ENCODE peak calls at places on chromosomes 11 and 22, in five cellular contexts. I is stimulated activated naive CD4-positive, alpha-beta T cell; C is IMR-90; R is endothelial cell; N is heart left ventricle. Q is an unnamed sample.

GRCh38 chr11:117600261-117600783 is 196.7 kb downstream of the DSCAML1 start:
- DNase-seq in I (no peak), R (no peak), N (no peak), C (no peak), Q (peak; percentile 94)

GRCh38 chr11:76554767-76555166 is 109.9 kb downstream of the EMSY start:
- DNase-seq in N (no peak), C (no peak), I (no peak), R (no peak), Q (no peak)

GRCh38 chr11:12376259-12376971 is 956 bp upstream of the PARVA start:
- DNase-seq in N (peak; percentile 64), R (no peak), C (peak; percentile 91), I (no peak), Q (no peak)

GRCh38 chr11:72609451-72609850 is 64.8 kb downstream of the PDE2A start:
- DNase-seq in I (no peak), N (no peak), C (no peak), R (no peak), Q (no peak)

GRCh38 chr11:1767399-1768140 is 3.8 kb upstream of the CTSD start:
- DNase-seq in C (no peak), I (no peak), R (no peak), N (peak; percentile 15), Q (no peak)

GRCh38 chr22:23211622-23212021 is 31.3 kb downstream of the BCR start:
- DNase-seq in I (no peak), C (no peak), N (no peak), R (no peak), Q (no peak)

GRCh38 chr11:9604134-9604533 is 30.7 kb downstream of the WEE1 start:
- DNase-seq in I (no peak), C (peak; percentile 26), N (no peak), R (no peak), Q (no peak)

GRCh38 chr11:117856252-117856651 is 20.2 kb downstream of the FXYD6 start:
- DNase-seq in R (no peak), N (no peak), C (no peak), I (no peak), Q (no peak)

GRCh38 chr11:10456519-10456918 is 1.5 kb downstream of the AMPD3 start:
- DNase-seq in I (no peak), C (no peak), N (no peak), R (no peak), Q (peak; percentile 49)

GRCh38 chr11:91591021-91591420 is 633.6 kb upstream of the FAT3 start:
- DNase-seq in N (no peak), R (no peak), I (no peak), C (no peak), Q (no peak)

GRCh38 chr22:49036513-49036912 is 791.2 kb downstream of the BRD1 start:
- DNase-seq in C (no peak), N (no peak), R (no peak), I (no peak), Q (no peak)

GRCh38 chr11:102312656-102313055 is 4.6 kb upstream of the BIRC3 start:
- DNase-seq in R (no peak), I (no peak), N (no peak), C (peak; percentile 40), Q (no peak)

GRCh38 chr11:95359323-95359656 is 128.3 kb upstream of the SESN3 start:
- DNase-seq in C (no peak), I (no peak), R (no peak), N (no peak), Q (no peak)

GRCh38 chr22:24434472-24435322 is 7.3 kb downstream of the ADORA2A start:
- DNase-seq in C (no peak), I (peak; percentile 65), N (peak; percentile 76), R (no peak), Q (no peak)

GRCh38 chr11:19498986-19499669 is 213.5 kb upstream of the NAV2 start:
- DNase-seq in C (peak; percentile 58), R (no peak), I (no peak), N (no peak), Q (no peak)

GRCh38 chr11:64767344-64768299 is 7.8 kb upstream of the PYGM start:
- DNase-seq in C (peak; percentile 60), R (peak; percentile 85), I (peak; percentile 79), N (peak; percentile 67), Q (peak; percentile 52)

GRCh38 chr22:37357471-37357870 is 69.8 kb downstream of the ELFN2 start:
- DNase-seq in C (no peak), N (no peak), I (no peak), R (no peak), Q (no peak)

GRCh38 chr22:24985824-24986214 is 33.3 kb downstream of the KIAA1671 start:
- DNase-seq in N (peak; percentile 41), C (peak; percentile 10), R (no peak), I (no peak), Q (no peak)

GRCh38 chr11:33773399-33774355 is 643 bp downstream of the FBXO3 start:
- DNase-seq in N (no peak), R (no peak), I (peak; percentile 71), C (peak; percentile 43), Q (peak; percentile 41)

GRCh38 chr11:2788751-2789140 is 89.0 kb upstream of the KCNQ1OT1 start:
- DNase-seq in N (no peak), I (no peak), R (peak; percentile 1), C (no peak), Q (no peak)

Q was measured in Ammon's horn.